ENCODE peak calls at places on chromosomes 2 and 18, in four cellular contexts. U is GM12891, B is Panc1, W is spleen. F is an unnamed sample.

GRCh38 chr2:37877457-37878315 is 47.4 kb upstream of the RMDN2 start:
- DNase-seq in U (no peak), B (peak), W (no peak), F (no peak)

GRCh38 chr2:223008162-223008561 is 43.8 kb upstream of the KCNE4 start:
- DNase-seq in U (no peak), B (no peak), W (no peak), F (no peak)

GRCh38 chr2:65316072-65316471 is 88.4 kb downstream of the ACTR2 start:
- DNase-seq in U (no peak), B (no peak), W (no peak), F (no peak)

GRCh38 chr18:31275722-31276463 is 42.1 kb upstream of the DSG1 start:
- DNase-seq in U (no peak), B (no peak), W (no peak), F (no peak)

GRCh38 chr2:113157108-113157896 is 16.5 kb upstream of the PSD4 start:
- DNase-seq in U (peak), B (no peak), W (peak), F (peak)

GRCh38 chr2:46812381-46813024 is 103.1 kb downstream of the MCFD2 start:
- DNase-seq in U (no peak), B (no peak), W (peak), F (no peak)

GRCh38 chr2:33812707-33813106 is 213.6 kb upstream of the FAM98A start:
- DNase-seq in U (no peak), B (no peak), W (no peak), F (no peak)

GRCh38 chr2:73890301-73891092 is 2.3 kb upstream of the ACTG2 start:
- DNase-seq in U (no peak), B (no peak), W (no peak), F (no peak)

GRCh38 chr2:176892818-176893217 is 319.8 kb upstream of the HNRNPA3 start:
- DNase-seq in U (no peak), B (no peak), W (no peak), F (no peak)

GRCh38 chr2:141522048-141522447 is 608.8 kb downstream of the LRP1B start:
- DNase-seq in U (no peak), B (no peak), W (no peak), F (no peak)

GRCh38 chr18:43661570-43661969 is 384.3 kb upstream of the SYT4 start:
- DNase-seq in U (no peak), B (peak), W (no peak), F (no peak)

GRCh38 chr18:11521853-11522252 is 87.5 kb upstream of the SLC35G4 start:
- DNase-seq in U (no peak), B (no peak), W (no peak), F (no peak)

GRCh38 chr2:195520671-195521155 is 136.3 kb upstream of the SLC39A10 start:
- DNase-seq in U (no peak), B (no peak), W (no peak), F (no peak)

GRCh38 chr2:217510790-217511291 is 492.0 kb downstream of the TNS1 start:
- DNase-seq in U (peak), B (peak), W (no peak), F (peak)

GRCh38 chr2:109279243-109279860 is 150.3 kb downstream of the SH3RF3 start:
- DNase-seq in U (no peak), B (no peak), W (no peak), F (no peak)

GRCh38 chr2:74091391-74091790 is 56.3 kb downstream of the BOLA3 start:
- DNase-seq in U (no peak), B (no peak), W (no peak), F (no peak)

GRCh38 chr2:187313831-187314230 is 134.2 kb downstream of the CALCRL start:
- DNase-seq in U (no peak), B (no peak), W (no peak), F (no peak)

GRCh38 chr2:127381762-127382161 is 6.0 kb downstream of the MAP3K2 start:
- DNase-seq in U (no peak), B (no peak), W (no peak), F (no peak)

GRCh38 chr18:11749305-11749704 is 60.2 kb downstream of the GNAL start:
- DNase-seq in U (no peak), B (no peak), W (no peak), F (no peak)

GRCh38 chr2:111710085-111710484 is 173.9 kb downstream of the ANAPC1 start:
- DNase-seq in U (no peak), B (no peak), W (no peak), F (no peak)

GRCh38 chr2:159922563-159922962 is 124.6 kb upstream of the CD302 start:
- DNase-seq in U (no peak), B (no peak), W (no peak), F (no peak)

GRCh38 chr2:19870792-19871191 is 31.0 kb downstream of the TTC32 start:
- DNase-seq in U (no peak), B (no peak), W (no peak), F (no peak)

GRCh38 chr2:19540739-19541503 is 182.5 kb upstream of the OSR1 start:
- DNase-seq in U (no peak), B (no peak), W (no peak), F (no peak)

GRCh38 chr2:30147715-30148611 is 1.2 kb downstream of the YPEL5 start:
- DNase-seq in U (peak), B (no peak), W (peak), F (peak)
- TF ChIP-seq POLR2AphosphoS5 in U (no peak), B (peak), W (peak), F (peak)

GRCh38 chr2:152222975-152223638 is 47.5 kb upstream of the STAM2 start:
- DNase-seq in U (no peak), B (no peak), W (no peak), F (peak)
- TF ChIP-seq POLR2AphosphoS5 in U (no peak), B (no peak), W (no peak), F (no peak)

GRCh38 chr2:199987586-199987985 is 32.2 kb downstream of the MAIP1 start:
- DNase-seq in U (no peak), B (no peak), W (no peak), F (no peak)
- TF ChIP-seq POLR2AphosphoS5 in U (no peak), B (no peak), W (no peak), F (no peak)

GRCh38 chr2:9144047-9144446 is 62.6 kb upstream of the ASAP2 start:
- DNase-seq in U (no peak), B (no peak), W (peak), F (no peak)

GRCh38 chr2:9143264-9143815 is 63.3 kb upstream of the ASAP2 start:
- DNase-seq in U (no peak), B (no peak), W (peak), F (no peak)

GRCh38 chr2:9141706-9142460 is 64.7 kb upstream of the ASAP2 start:
- DNase-seq in U (no peak), B (no peak), W (no peak), F (no peak)

GRCh38 chr2:9141379-9141667 is 65.3 kb upstream of the ASAP2 start:
- DNase-seq in U (no peak), B (no peak), W (no peak), F (no peak)

DNA sequence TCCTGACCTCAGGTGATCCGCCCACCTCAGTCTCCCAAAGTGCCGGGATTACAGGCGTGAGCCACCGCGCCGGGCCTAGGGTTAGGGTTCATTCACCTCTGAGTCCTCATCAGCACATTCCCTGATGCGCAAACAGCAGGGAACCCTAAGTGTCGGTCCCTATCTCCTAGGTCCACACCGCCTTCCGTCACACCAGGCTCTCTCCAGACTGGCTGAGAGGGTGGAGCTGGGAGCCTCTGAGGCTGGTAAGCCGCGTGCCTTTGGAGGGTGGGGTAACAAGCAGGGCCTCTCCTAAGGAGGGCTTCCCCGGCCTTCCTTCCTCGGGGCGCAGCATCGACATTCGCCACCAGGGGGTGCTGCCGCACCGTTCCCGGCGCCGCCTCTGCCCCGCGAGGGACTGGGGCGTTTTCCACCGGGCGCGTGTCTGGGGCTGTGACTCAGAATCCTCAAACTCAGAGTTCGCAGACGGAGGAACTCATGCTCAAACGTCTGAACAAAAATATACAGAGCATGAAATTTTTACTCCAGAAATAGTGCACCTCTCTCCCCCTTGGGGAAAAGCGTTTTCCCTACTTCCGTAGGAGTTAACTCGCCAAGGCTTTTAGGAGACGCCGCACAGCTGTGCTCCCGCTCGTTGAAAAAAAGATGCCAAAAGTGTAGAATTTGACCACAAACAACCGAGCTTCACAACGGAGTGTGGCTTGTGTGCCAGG is 63.9 kb upstream of the ASAP2 start:
- DNase-seq in U (peak), B (peak), W (peak), F (peak)
- TF ChIP-seq POLR2AphosphoS5 in U (no peak), B (no peak), W (peak), F (peak)

GRCh38 chr18:58314284-58314683 is 270.3 kb downstream of the NEDD4L start:
- DNase-seq in U (no peak), B (no peak), W (no peak), F (peak)
- TF ChIP-seq POLR2AphosphoS5 in U (no peak), B (no peak), W (no peak), F (no peak)

DNA sequence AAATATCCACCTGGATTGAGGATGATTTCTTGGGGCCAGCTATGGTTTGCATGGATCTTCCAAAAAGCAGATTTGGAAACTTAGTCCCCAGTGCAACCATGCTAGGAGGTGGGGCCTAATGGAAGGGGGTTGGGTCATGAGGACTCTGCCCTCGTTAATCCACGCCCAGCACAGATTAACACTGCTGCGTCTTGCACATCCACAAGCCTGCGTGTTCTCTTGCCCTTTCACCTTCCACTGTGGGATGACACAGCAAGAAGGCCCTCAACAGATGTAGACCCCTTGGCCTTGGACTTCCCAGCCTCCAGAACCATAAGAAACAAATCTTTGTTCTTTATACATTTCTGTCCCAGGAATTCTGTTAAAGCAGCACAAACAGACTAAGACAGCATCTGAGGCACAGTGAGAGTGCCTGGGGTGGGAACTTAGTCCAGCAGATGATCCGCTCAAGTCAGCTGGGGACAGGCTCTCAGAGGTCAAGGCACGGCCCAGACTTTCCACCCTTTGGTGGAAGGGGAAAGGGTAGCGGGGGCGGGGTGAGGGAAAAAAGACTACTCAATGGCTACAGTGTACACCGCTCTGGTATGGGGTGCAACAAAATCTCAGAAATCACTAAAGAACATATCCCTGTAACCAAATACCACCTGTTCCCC is 2.4 kb downstream of the RAB17 start:
- DNase-seq in U (no peak), B (no peak), W (peak), F (no peak)
- TF ChIP-seq POLR2AphosphoS5 in U (no peak), B (no peak), W (no peak), F (no peak)

DNA sequence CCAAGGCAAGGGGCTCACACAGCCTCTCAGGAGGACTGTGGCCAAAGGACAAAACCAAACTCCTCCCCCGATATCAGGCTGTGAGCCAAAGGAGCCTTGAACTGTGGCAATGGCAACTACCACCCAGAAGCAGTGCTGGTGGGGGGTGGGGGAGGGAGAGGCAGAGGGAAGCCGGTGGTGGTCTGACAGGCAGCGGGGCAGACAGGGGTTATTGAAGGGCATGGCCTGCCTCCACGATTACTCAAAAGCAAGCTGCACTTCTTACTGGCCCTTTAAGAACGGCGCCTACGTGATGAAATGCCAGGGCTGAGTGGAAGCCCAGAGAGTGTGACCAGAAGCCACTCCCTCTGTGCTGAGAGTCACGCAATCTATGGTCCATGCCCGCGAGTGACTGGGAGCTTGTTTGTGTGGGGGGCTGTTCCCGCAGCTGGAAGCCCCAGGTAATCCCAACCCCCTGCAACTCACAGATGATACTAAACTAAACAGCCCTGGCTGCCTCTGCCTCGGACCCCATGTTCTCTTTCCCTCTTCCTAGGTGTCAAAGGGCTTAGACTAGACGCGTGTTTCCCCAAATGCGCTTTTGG is 128.2 kb upstream of the CXCR4 start:
- DNase-seq in U (no peak), B (no peak), W (peak), F (peak)
- TF ChIP-seq POLR2AphosphoS5 in U (no peak), B (no peak), W (peak), F (peak)

DNA sequence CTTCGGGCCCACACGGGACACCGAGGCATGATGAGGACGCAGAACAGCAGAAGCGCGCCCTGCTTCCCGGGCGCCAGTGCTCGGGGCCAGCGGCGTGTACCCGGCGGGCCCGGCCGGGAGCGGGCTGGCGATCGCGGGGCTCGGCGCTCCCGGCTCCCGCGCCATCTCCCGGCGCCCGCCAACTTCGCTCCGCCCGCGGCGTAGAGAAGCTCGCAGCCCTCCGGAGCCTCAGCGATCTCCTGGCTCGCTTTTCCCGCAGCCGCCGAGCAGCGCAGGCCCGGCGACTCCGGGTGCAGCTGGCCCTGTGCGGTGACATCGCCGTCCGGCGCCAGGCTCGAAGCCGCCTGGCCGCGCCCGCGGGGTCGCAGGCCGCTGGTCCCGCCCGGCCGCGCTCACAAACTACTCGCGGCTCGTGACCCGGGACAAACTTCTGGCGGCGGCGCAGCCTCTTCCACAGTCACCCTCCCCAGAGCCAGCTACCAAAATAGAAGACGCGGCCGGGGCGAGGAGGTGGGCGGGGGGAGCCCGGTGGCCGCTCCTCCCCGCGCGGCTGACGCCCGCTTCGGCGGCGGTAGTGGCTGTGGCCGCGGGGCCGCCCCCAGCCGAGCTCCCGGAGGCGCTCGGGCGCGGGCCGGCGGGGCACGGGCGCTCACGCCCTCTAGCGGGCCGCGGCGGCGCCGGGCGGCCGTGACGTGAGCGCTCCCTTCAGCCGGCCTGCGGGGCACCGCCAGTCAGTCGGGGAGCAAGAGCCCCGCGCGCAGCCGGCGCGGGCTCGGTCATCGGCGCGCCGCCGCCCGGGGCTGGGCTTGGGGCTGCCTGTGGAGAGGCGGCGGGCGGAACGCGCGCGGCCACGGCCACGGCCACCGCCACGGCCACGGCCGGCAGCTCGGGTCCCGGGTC is at the start of gene PTPRM:
- DNase-seq in U (peak), B (no peak), W (peak), F (peak)
- TF ChIP-seq POLR2AphosphoS5 in U (no peak), B (no peak), W (peak), F (peak)

F was measured in upper lobe of left lung.